ENCODE peak calls at places on chromosome X, in four cellular contexts. K is GM23248, U is HCT116, G is OCI-LY7. T is an unnamed sample.

GRCh38 chrX:140431521-140431920 is 73.3 kb downstream of the SOX3 start:
- DNase-seq in K (peak; percentile 33), U (no peak), G (no peak), T (no peak)

GRCh38 chrX:56068274-56068758 is 163.8 kb upstream of the KLF8 start:
- DNase-seq in K (no peak), U (no peak), G (no peak), T (no peak)

GRCh38 chrX:330726-331144 is 12.1 kb upstream of the GTPBP6 start:
- DNase-seq in K (no peak), U (no peak), G (no peak), T (no peak)

GRCh38 chrX:139691843-139692505 is 16.0 kb downstream of the MCF2 start:
- DNase-seq in K (peak; percentile 13), U (no peak), G (no peak), T (peak; percentile 5)

GRCh38 chrX:138897621-138898492 is 186.3 kb upstream of the FGF13 start:
- DNase-seq in K (peak; percentile 39), U (no peak), G (no peak), T (no peak)

GRCh38 chrX:154730271-154730883 is 20.5 kb downstream of the GAB3 start:
- DNase-seq in K (peak; percentile 72), U (no peak), G (no peak), T (no peak)

GRCh38 chrX:4830880-4831557 is 1117.6 kb upstream of the PRKX start:
- DNase-seq in K (no peak), U (no peak), G (no peak), T (peak; percentile 66)

GRCh38 chrX:134139090-134139489 is 97.9 kb upstream of the CCDC160 start:
- DNase-seq in K (no peak), U (no peak), G (no peak), T (no peak)

GRCh38 chrX:80807606-80808159 is 2.0 kb downstream of the BRWD3 start:
- DNase-seq in K (peak; percentile 1), U (no peak), G (no peak), T (no peak)

GRCh38 chrX:153885968-153886903 is at the start of gene L1CAM:
- DNase-seq in K (peak; percentile 21), U (no peak), G (no peak), T (no peak)

GRCh38 chrX:93420090-93420489 is 253.3 kb downstream of the NAP1L3 start:
- DNase-seq in K (no peak), U (no peak), G (no peak), T (no peak)

GRCh38 chrX:73127700-73128241 is 48.5 kb upstream of the PABPC1L2A start:
- DNase-seq in K (no peak), U (no peak), G (no peak), T (peak; percentile 2)

GRCh38 chrX:118973389-118974087 is 880 bp upstream of the LONRF3 start:
- DNase-seq in K (peak; percentile 32), U (no peak), G (no peak), T (no peak)

GRCh38 chrX:31038585-31039326 is 33.1 kb downstream of the FTHL17 start:
- DNase-seq in K (peak; percentile 45), U (no peak), G (peak; percentile 68), T (peak; percentile 56)

GRCh38 chrX:55210931-55211677 is 9.0 kb upstream of the PAGE5 start:
- DNase-seq in K (no peak), U (no peak), G (no peak), T (no peak)

GRCh38 chrX:81301877-81302276 is 100.0 kb downstream of the SH3BGRL start:
- DNase-seq in K (no peak), U (no peak), G (no peak), T (no peak)

GRCh38 chrX:139889760-139890159 is 43.1 kb downstream of the ATP11C start:
- DNase-seq in K (peak; percentile 57), U (no peak), G (no peak), T (no peak)

GRCh38 chrX:102339312-102340298 is 92.6 kb downstream of the NXF2 start:
- DNase-seq in K (peak; percentile 4), U (no peak), G (no peak), T (no peak)

GRCh38 chrX:10557166-10557565 is 63.2 kb downstream of the MID1 start:
- DNase-seq in K (no peak), U (no peak), G (no peak), T (no peak)

GRCh38 chrX:30864383-30864785 is 24.7 kb downstream of the TAB3 start:
- DNase-seq in K (no peak), U (no peak), G (no peak), T (no peak)

GRCh38 chrX:150569155-150569477 is 695 bp downstream of the MTM1 start:
- DNase-seq in K (peak; percentile 68), U (no peak), G (peak; percentile 41), T (peak; percentile 46)

GRCh38 chrX:135200297-135200696 is 29.1 kb upstream of the CT55 start:
- DNase-seq in K (no peak), U (no peak), G (no peak), T (no peak)

GRCh38 chrX:30979271-30979670 is 90.2 kb upstream of the TAB3 start:
- DNase-seq in K (no peak), U (no peak), G (no peak), T (no peak)

GRCh38 chrX:147912093-147912801 is 528 bp downstream of the FMR1 start:
- DNase-seq in K (peak; percentile 67), U (no peak), G (peak; percentile 68), T (peak; percentile 35)

GRCh38 chrX:100673397-100673953 is 29.5 kb downstream of the SRPX2 start:
- DNase-seq in K (peak; percentile 74), U (no peak), G (no peak), T (no peak)

GRCh38 chrX:68307767-68308166 is 125.5 kb downstream of the OPHN1 start:
- DNase-seq in K (peak; percentile 79), U (peak; percentile 12), G (no peak), T (no peak)
- TF ChIP-seq EZH2phosphoT487 in K (no peak), U (no peak), G (no peak), T (no peak)

DNA sequence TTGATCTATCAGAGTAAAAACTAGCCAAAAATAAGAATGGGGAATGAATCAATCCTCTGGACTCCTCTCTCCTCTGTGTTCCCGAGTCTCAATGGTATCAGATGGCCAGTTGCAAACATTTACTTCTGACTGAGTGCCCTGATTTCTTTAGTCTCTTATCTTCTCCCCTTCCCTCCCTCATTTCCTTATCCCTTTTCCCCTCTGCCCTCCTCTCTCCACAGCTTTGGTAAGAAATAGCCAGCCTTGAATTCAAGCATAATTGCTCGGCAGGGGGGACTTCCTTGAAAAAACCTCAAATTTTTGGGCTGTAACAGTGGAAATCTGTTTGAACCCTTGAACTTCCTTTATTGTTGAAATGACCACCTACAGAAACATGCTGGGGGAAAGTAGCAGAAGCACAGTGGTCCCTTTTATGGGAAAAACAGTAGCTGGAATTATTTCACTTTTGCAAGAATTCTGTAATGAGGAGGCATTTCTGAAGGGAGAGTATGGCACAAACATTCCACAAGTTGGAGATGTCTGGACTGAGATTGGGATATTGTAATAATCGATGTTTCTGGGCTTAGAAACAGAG is 40.3 kb downstream of the NHS start:
- DNase-seq in K (no peak), U (no peak), G (no peak), T (no peak)
- H3K4me3 ChIP-seq in K (no peak overlapping the region), U (no peak overlapping the region), G (no peak overlapping the region), T (no peak overlapping the region)

GRCh38 chrX:46704767-46705386 is 54.0 kb downstream of the SLC9A7 start:
- DNase-seq in K (peak; percentile 68), U (no peak), G (no peak), T (no peak)
- TF ChIP-seq EZH2phosphoT487 in K (no peak), U (no peak), G (no peak), T (no peak)

GRCh38 chrX:25003066-25003849 is 12.5 kb downstream of the ARX start:
- DNase-seq in K (no peak), U (no peak), G (no peak), T (peak; percentile 62)
- H3K4me3 ChIP-seq in K (peak overlapping the region; percentile 18), U (no peak overlapping the region), G (no peak overlapping the region), T (peak overlapping the region; percentile 21)

DNA sequence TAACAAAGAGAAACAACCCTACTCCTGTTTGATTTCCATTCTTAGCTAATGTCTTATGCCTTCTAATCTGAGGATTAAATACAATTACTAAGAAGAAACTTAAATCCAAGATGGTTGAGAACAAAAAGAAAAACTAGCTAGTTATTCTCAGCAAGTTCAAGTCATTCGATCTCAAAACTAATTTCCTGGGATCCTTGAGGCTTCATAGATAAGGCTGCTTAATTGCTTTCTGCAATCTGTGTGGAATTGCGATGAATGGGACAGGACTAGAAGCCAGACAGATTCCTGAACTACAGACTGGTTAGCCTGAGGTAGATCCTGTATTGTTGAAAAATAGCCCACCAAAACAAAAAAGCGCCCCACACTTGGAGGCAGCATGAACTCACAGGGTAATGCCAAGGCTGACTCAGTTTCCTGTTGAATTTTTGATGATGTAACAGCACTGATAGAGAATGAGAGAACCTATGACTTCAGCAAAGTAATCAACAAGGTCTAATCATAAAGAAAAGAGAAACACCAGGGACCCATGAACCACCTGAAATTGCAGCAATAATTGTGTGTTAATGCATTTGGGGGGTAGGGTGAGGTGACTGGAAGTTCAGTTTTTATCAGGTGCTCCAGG is 33.9 kb downstream of the KLHL15 start:
- DNase-seq in K (peak; percentile 30), U (no peak), G (no peak), T (no peak)
- TF ChIP-seq EZH2phosphoT487 in K (no peak), U (no peak), G (no peak), T (no peak)

DNA sequence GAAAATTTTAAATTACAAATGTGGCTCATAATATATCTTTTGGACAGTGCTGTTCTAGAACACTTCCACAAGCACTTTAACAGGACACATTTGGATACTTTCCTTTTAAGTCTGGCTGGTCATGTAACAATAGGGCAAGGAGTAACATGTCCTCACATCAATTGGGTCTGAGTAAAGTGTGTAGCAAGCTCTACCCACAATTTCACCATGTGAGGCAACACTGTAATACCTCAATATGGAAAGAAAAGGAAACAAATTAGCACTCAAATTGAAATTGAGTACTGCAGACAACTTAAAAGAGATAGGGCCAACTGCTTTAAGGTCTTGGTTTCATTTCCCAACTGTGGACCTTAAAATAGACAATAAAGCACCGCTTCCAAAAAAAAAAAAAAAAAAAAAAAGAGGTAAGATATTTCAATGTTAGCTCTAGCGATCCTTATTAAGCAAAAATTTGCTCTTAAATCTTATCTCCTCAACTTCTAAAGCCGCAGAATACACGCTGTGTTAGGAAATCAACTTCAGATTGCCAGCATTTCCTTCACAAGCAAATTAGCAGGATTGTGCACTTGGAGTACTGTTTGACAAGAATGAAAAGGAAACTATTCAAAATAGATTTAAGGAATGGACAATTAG is 1.7 kb downstream of the CASK start:
- DNase-seq in K (peak; percentile 68), U (no peak), G (peak; percentile 17), T (no peak)
- H3K4me3 ChIP-seq in K (peak overlapping the region; percentile 93), U (peak overlapping the region; percentile 55), G (peak overlapping the region; percentile 84), T (peak overlapping the region; percentile 29)

GRCh38 chrX:47112316-47112954 is 32.1 kb downstream of the NDUFB11 start:
- DNase-seq in K (no peak), U (no peak), G (no peak), T (no peak)
- TF ChIP-seq EZH2phosphoT487 in K (no peak), U (no peak), G (no peak), T (no peak)

DNA sequence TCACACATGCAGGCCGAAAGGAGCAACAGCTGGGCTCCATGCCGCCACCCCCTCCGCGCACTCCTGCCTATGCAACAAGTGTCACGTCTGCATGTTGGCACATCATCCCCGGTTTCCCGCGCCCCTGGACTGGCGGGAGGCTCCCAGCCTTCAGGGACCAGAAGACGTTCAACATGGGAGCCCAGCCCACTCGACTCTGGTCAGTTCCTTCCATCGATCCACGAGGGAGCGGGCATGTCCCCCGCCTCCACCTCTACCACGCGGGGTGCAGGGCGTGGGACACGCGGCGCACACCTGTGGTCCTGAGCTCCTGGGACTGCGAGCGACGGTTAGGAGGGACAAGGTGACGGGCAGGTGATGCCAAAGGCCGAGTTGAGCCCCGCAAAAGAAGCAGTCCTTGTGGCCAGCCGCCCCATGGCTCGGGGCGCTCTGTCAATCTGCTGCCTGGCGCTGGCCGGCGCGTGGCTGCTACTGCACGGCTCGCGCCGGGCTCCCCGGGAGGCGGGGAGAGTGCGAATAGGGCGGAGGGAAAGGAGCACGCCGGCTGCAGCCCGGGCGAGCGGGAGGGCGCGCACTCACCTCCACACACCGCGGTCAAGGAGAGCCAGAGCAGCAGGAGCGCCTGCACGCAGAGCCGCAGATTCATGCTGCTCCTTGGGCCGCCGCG is 638 bp downstream of the APLN start:
- DNase-seq in K (peak; percentile 18), U (no peak), G (no peak), T (peak; percentile 34)
- H3K4me3 ChIP-seq in K (peak overlapping the region; percentile 70), U (peak overlapping the region; percentile 26), G (peak overlapping the region; percentile 26), T (no peak overlapping the region)